ENCODE peak calls at places on chromosomes 3 and 15, in four cellular contexts. One of them, this sample, is unnamed.
A peak's percentile ranks its signal among the peaks of the same experiment; 100 is the strongest.

GRCh38 chr3:147620906-147621305 is 211.7 kb downstream of the ZIC1 start:
- DNase-seq in K562: no peak
- DNase-seq in spleen: no peak
- DNase-seq in breast epithelium: no peak
- DNase-seq in this sample: no peak

GRCh38 chr3:197003461-197004385 is 25.9 kb downstream of the MELTF start:
- DNase-seq in K562: no peak
- DNase-seq in spleen: peak; percentile 79
- DNase-seq in breast epithelium: no peak
- DNase-seq in this sample: peak; percentile 5

GRCh38 chr3:73542127-73542526 is 82.6 kb downstream of the PDZRN3 start:
- DNase-seq in K562: no peak
- DNase-seq in spleen: no peak
- DNase-seq in breast epithelium: peak; percentile 71
- DNase-seq in this sample: no peak

GRCh38 chr3:74489393-74489792 is 125.1 kb downstream of the CNTN3 start:
- DNase-seq in K562: no peak
- DNase-seq in spleen: no peak
- DNase-seq in breast epithelium: no peak
- DNase-seq in this sample: no peak

GRCh38 chr3:148971819-148972218 is 19.5 kb upstream of the GYG1 start:
- DNase-seq in K562: no peak
- DNase-seq in spleen: no peak
- DNase-seq in breast epithelium: no peak
- DNase-seq in this sample: no peak

GRCh38 chr3:42501681-42502428 is 588 bp upstream of the VIPR1 start:
- DNase-seq in K562: peak; percentile 80
- DNase-seq in spleen: peak; percentile 91
- DNase-seq in breast epithelium: peak; percentile 80
- DNase-seq in this sample: peak; percentile 48

GRCh38 chr15:96328101-96328958 is 2.2 kb upstream of the NR2F2 start:
- DNase-seq in K562: no peak
- DNase-seq in spleen: no peak
- DNase-seq in breast epithelium: no peak
- DNase-seq in this sample: no peak

GRCh38 chr15:57091626-57092025 is 173.2 kb downstream of the TCF12 start:
- DNase-seq in K562: no peak
- DNase-seq in spleen: no peak
- DNase-seq in breast epithelium: no peak
- DNase-seq in this sample: no peak

GRCh38 chr3:186953011-186953487 is 22.7 kb downstream of the ST6GAL1 start:
- DNase-seq in K562: no peak
- DNase-seq in spleen: no peak
- DNase-seq in breast epithelium: no peak
- DNase-seq in this sample: no peak

GRCh38 chr3:142549986-142550385 is 28.5 kb downstream of the ATR start:
- DNase-seq in K562: no peak
- DNase-seq in spleen: no peak
- DNase-seq in breast epithelium: no peak
- DNase-seq in this sample: no peak

GRCh38 chr15:60328852-60329443 is 68.8 kb downstream of the ANXA2 start:
- DNase-seq in K562: peak; percentile 57
- DNase-seq in spleen: no peak
- DNase-seq in breast epithelium: no peak
- DNase-seq in this sample: no peak

GRCh38 chr15:50979041-50979440 is 70.6 kb downstream of the AP4E1 start:
- DNase-seq in K562: no peak
- DNase-seq in spleen: no peak
- DNase-seq in breast epithelium: no peak
- DNase-seq in this sample: no peak

GRCh38 chr3:117435481-117435880 is 725.9 kb downstream of the TUSC7 start:
- DNase-seq in K562: no peak
- DNase-seq in spleen: no peak
- DNase-seq in breast epithelium: no peak
- DNase-seq in this sample: no peak

GRCh38 chr15:55868707-55869106 is 124.7 kb downstream of the NEDD4 start:
- DNase-seq in K562: no peak
- DNase-seq in spleen: no peak
- DNase-seq in breast epithelium: no peak
- DNase-seq in this sample: no peak

GRCh38 chr3:171297228-171297627 is 163.0 kb downstream of the TNIK start:
- DNase-seq in K562: no peak
- DNase-seq in spleen: no peak
- DNase-seq in breast epithelium: no peak
- DNase-seq in this sample: no peak

GRCh38 chr3:189902230-189903186 is 218.2 kb downstream of the P3H2 start:
- DNase-seq in K562: no peak
- DNase-seq in spleen: no peak
- DNase-seq in breast epithelium: no peak
- DNase-seq in this sample: no peak

GRCh38 chr3:161372321-161373260 is 1.3 kb upstream of the SPTSSB start:
- DNase-seq in K562: no peak
- DNase-seq in spleen: peak; percentile 68
- DNase-seq in breast epithelium: no peak
- DNase-seq in this sample: no peak

GRCh38 chr3:161474139-161474538 is 22.5 kb upstream of the OTOL1 start:
- DNase-seq in K562: no peak
- DNase-seq in spleen: no peak
- DNase-seq in breast epithelium: no peak
- DNase-seq in this sample: no peak

GRCh38 chr3:66338927-66339326 is 118.1 kb downstream of the SLC25A26 start:
- DNase-seq in K562: no peak
- DNase-seq in spleen: no peak
- DNase-seq in breast epithelium: no peak
- DNase-seq in this sample: no peak

DNA sequence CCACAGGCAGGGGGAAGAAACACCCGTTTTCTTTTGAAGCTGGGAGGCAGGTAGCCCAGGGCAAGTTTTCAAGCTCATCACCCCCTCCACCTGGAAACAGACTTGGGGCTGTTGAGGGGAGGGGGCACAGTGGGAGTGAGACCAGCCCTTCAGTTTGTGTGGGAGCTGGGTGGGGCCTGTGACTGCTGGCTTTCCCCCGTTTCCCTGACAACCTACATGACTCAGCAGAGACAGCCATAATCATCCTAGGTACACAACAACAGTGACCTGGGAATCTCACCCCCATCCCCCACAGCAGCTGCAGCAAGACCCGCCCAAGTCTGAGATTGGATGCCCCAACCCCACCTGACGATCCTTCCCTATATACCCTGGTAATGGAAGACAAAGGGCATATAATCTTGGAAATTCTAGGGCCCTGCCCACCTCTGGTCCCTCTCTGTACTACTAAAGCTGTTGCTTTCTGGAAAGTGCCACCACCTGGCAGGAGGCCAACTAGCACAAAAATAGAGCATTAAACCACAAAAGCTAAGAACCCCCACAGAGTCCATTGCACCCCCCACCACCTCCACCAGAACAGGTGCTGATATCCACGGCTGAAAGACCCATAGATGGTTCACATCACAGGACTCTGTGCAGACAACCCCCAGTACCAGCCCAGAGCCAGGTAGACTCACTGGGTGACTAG is 422.2 kb upstream of the SGO1 start:
- DNase-seq in K562: no peak
- DNase-seq in spleen: no peak
- DNase-seq in breast epithelium: no peak
- DNase-seq in this sample: no peak
- H3K4me3 ChIP-seq in K562: no peak overlapping the region
- H3K4me3 ChIP-seq in spleen: no peak overlapping the region
- H3K4me3 ChIP-seq in breast epithelium: no peak overlapping the region
- H3K4me3 ChIP-seq in this sample: no peak overlapping the region

DNA sequence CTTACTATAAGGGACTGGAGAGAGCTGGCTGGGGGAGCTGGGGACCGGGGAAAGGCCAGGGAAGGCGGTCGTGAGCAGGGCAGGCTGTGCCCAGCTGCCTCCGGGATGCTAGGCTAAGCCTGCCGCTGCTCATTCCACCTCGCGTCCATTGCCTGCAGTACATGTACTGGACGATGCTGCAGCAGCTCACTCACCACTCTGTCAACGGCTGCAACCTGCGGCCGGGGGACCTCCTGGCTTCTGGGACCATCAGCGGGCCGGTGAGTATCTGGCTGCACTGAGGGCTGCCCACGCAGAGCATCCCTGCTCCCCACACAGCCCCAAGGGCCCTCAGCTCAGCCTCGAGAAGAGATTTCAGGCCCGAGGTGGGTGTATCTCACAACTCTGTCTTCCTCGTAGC is 27.2 kb downstream of the FAH start:
- DNase-seq in K562: no peak
- DNase-seq in spleen: no peak
- DNase-seq in breast epithelium: no peak
- DNase-seq in this sample: no peak
- H3K27ac ChIP-seq in K562: no peak overlapping the region
- H3K27ac ChIP-seq in spleen: no peak overlapping the region
- H3K27ac ChIP-seq in breast epithelium: no peak overlapping the region
- H3K27ac ChIP-seq in this sample: no peak overlapping the region

GRCh38 chr15:33926260-33926659 is 42.0 kb upstream of the CHRM5 start:
- DNase-seq in K562: no peak
- DNase-seq in spleen: no peak
- DNase-seq in breast epithelium: no peak
- DNase-seq in this sample: no peak
- H3K4me3 ChIP-seq in K562: no peak overlapping the region
- H3K4me3 ChIP-seq in spleen: no peak overlapping the region
- H3K4me3 ChIP-seq in breast epithelium: no peak overlapping the region
- H3K4me3 ChIP-seq in this sample: no peak overlapping the region

DNA sequence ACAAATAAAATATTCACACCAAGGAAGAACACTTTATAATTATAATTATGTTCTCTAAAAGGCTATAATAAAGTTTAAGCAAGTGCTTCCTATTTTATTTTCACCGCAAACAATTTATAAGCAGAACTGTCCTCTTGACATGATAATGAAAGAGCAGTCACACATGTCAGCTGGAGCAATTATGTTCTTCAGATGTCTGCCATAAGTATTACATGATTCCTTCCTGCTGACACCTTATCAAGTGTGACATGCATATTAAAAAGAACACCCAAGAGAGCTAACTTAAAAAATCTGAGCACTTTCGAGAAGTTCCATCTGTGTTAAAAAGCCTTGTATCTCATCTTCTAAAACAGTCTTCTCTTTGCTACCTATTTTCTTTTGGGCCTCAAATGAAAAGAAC is 249.5 kb downstream of the SQOR start:
- DNase-seq in K562: no peak
- DNase-seq in spleen: no peak
- DNase-seq in breast epithelium: no peak
- DNase-seq in this sample: no peak
- H3K27ac ChIP-seq in K562: no peak overlapping the region
- H3K27ac ChIP-seq in spleen: no peak overlapping the region
- H3K27ac ChIP-seq in breast epithelium: no peak overlapping the region
- H3K27ac ChIP-seq in this sample: no peak overlapping the region

GRCh38 chr3:102141913-102142210 is 292.5 kb downstream of the NFKBIZ start:
- DNase-seq in K562: no peak
- DNase-seq in spleen: no peak
- DNase-seq in breast epithelium: no peak
- DNase-seq in this sample: no peak
- H3K4me3 ChIP-seq in K562: no peak overlapping the region
- H3K4me3 ChIP-seq in spleen: no peak overlapping the region
- H3K4me3 ChIP-seq in breast epithelium: no peak overlapping the region
- H3K4me3 ChIP-seq in this sample: no peak overlapping the region

This sample was measured in effector memory CD4-positive, alpha-beta T cell.